ENCODE peak calls at places on chromosomes 2 and 18, in six cellular contexts. M, L, J, Q, I and B are unnamed samples.

GRCh38 chr2:159157361-159158045 is 129.0 kb downstream of the WDSUB1 start:
- DNase-seq in M (peak), L (no peak), J (no peak), Q (no peak), I (no peak), B (no peak)

GRCh38 chr2:100632021-100632420 is 69.2 kb downstream of the PDCL3 start:
- DNase-seq in M (no peak), L (no peak), J (no peak), Q (no peak), I (no peak), B (no peak)

GRCh38 chr18:79942211-79942610 is 9.2 kb downstream of the SLC66A2 start:
- DNase-seq in M (no peak), L (peak), J (no peak), Q (no peak), I (no peak), B (peak)

GRCh38 chr2:11930211-11930761 is 183.9 kb downstream of the LPIN1 start:
- DNase-seq in M (no peak), L (no peak), J (no peak), Q (peak), I (peak), B (no peak)

GRCh38 chr2:145687445-145688104 is 1167.7 kb upstream of the ZEB2 start:
- DNase-seq in M (no peak), L (no peak), J (no peak), Q (no peak), I (no peak), B (no peak)

GRCh38 chr2:12507295-12507694 is 209.4 kb upstream of the TRIB2 start:
- DNase-seq in M (no peak), L (no peak), J (no peak), Q (no peak), I (no peak), B (peak)

GRCh38 chr18:48674198-48674721 is 135.4 kb downstream of the CTIF start:
- DNase-seq in M (no peak), L (peak), J (no peak), Q (peak), I (no peak), B (no peak)

GRCh38 chr18:741931-742512 is 29.6 kb upstream of the ENOSF1 start:
- DNase-seq in M (no peak), L (no peak), J (no peak), Q (no peak), I (peak), B (no peak)

GRCh38 chr18:37339701-37340215 is 225.8 kb downstream of the CELF4 start:
- DNase-seq in M (no peak), L (no peak), J (no peak), Q (no peak), I (no peak), B (no peak)

GRCh38 chr18:68713131-68713530 is 1.8 kb downstream of the TMX3 start:
- DNase-seq in M (no peak), L (no peak), J (no peak), Q (no peak), I (peak), B (no peak)

GRCh38 chr2:226760412-226761194 is 39.0 kb downstream of the IRS1 start:
- DNase-seq in M (no peak), L (no peak), J (no peak), Q (no peak), I (no peak), B (no peak)

GRCh38 chr2:218482651-218483050 is 63.7 kb downstream of the VIL1 start:
- DNase-seq in M (no peak), L (no peak), J (no peak), Q (no peak), I (no peak), B (no peak)

GRCh38 chr2:147101906-147102790 is 742.7 kb upstream of the ACVR2A start:
- DNase-seq in M (no peak), L (no peak), J (no peak), Q (no peak), I (no peak), B (no peak)

GRCh38 chr2:20815216-20815615 is 7.7 kb downstream of the LDAH start:
- DNase-seq in M (no peak), L (no peak), J (no peak), Q (no peak), I (no peak), B (no peak)

GRCh38 chr2:85131116-85131515 is 2.1 kb upstream of the TCF7L1 start:
- DNase-seq in M (no peak), L (no peak), J (no peak), Q (peak), I (peak), B (no peak)

GRCh38 chr18:24726727-24727539 is 266.5 kb downstream of the HRH4 start:
- DNase-seq in M (peak), L (peak), J (peak), Q (peak), I (peak), B (no peak)

GRCh38 chr2:64837116-64837704 is 152.0 kb upstream of the SLC1A4 start:
- DNase-seq in M (no peak), L (no peak), J (no peak), Q (no peak), I (peak), B (no peak)

GRCh38 chr18:58298251-58299134 is 254.5 kb downstream of the NEDD4L start:
- DNase-seq in M (no peak), L (no peak), J (no peak), Q (no peak), I (no peak), B (no peak)

GRCh38 chr2:98086491-98087446 is at the start of gene VWA3B:
- DNase-seq in M (peak), L (peak), J (peak), Q (peak), I (peak), B (peak)

DNA sequence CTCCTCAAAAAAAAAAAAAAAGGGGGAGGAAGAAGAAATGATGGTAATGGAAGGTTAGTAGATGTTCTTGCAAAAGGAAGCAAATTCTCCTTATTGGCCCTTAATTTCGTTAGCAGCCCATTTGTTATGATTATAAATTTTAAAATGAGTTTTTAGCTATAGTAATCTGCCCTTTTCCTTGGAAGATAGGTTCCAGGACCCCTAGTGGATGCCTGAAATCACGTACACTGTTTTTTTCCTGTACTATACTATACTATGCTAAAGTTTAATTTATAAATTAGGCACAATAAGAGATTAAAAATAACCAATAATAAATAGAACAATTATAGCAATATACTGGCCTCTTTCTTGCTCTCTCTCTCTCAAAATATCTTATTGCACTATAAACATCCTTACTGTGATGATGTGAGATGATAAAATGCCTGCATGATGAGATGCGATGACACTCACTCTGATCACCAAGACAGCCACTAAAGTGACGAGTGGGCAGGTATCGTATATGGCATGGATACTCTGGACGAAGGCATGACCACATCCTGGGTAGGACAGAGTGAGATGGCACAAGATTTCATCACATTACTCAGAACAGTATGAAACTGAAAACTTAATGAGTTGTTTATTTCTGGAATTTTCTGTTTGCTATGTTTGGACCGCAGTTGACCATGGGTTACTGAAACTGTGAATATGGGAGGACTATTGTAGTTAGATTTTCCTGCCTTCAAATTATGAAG is 87.2 kb downstream of the KCTD18 start:
- DNase-seq in M (no peak), L (no peak), J (no peak), Q (no peak), I (no peak), B (no peak)
- TF ChIP-seq CTCF in M (no peak), L (no peak), J (no peak), Q (no peak), I (no peak), B (no peak)

GRCh38 chr2:207108440-207108839 is 57.3 kb downstream of the KLF7 start:
- DNase-seq in M (no peak), L (no peak), J (no peak), Q (no peak), I (no peak), B (no peak)

GRCh38 chr2:207107120-207107519 is 58.6 kb downstream of the KLF7 start:
- DNase-seq in M (no peak), L (no peak), J (no peak), Q (no peak), I (no peak), B (no peak)

GRCh38 chr2:207101984-207102383 is 63.8 kb downstream of the KLF7 start:
- DNase-seq in M (no peak), L (no peak), J (no peak), Q (no peak), I (no peak), B (no peak)

GRCh38 chr2:207107551-207107950 is 58.2 kb downstream of the KLF7 start:
- DNase-seq in M (no peak), L (no peak), J (no peak), Q (no peak), I (no peak), B (no peak)

GRCh38 chr2:207103132-207103531 is 62.6 kb downstream of the KLF7 start:
- DNase-seq in M (no peak), L (no peak), J (no peak), Q (no peak), I (no peak), B (no peak)
- TF ChIP-seq CTCF in M (no peak), L (no peak), J (no peak), Q (no peak), I (no peak), B (no peak)

DNA sequence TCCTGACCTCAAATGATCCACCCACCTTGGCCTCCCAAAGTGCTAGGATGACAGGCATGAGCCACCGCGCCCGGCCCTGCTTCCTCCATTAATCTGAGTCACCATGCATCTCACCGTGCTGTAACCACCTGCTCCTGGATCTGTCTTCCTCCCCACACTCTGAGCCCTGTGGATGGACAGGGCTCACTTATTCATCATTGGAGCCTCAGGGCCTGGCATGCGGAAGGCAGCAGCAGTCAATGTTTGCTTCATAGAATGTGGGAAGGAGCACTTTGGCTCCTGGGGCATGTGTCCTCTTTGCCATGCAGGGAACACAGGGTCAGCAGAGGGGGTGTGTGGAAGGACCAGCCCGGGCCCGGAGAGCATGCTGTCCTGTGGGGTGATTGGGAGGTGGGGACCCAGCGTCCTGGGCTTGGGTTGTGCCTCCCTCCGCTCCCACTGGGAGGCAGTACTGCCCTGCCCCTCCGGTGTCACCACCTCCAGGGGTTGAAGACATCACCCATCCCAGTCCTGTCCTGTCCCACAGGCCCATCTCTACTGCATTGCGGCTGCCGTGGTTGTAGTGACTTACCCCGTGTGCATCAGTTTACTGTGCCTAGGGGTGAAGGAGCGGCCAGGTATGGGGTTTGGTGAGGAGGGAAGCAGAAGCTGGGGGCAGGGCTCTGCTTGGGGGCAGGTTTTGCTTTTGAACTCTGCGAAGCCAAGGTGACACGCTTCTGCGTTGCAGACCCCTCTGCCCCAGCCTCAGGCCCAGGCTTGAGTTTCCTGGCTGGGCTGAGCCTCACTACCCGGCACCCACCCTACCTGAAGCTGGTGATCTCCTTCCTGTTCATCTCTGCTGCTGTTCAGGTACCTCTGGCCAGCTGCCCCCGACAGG is 11.5 kb downstream of the MFSD2B start:
- DNase-seq in M (no peak), L (no peak), J (no peak), Q (no peak), I (peak), B (no peak)
- TF ChIP-seq CTCF in M (no peak), L (no peak), J (no peak), Q (no peak), I (peak), B (no peak)

DNA sequence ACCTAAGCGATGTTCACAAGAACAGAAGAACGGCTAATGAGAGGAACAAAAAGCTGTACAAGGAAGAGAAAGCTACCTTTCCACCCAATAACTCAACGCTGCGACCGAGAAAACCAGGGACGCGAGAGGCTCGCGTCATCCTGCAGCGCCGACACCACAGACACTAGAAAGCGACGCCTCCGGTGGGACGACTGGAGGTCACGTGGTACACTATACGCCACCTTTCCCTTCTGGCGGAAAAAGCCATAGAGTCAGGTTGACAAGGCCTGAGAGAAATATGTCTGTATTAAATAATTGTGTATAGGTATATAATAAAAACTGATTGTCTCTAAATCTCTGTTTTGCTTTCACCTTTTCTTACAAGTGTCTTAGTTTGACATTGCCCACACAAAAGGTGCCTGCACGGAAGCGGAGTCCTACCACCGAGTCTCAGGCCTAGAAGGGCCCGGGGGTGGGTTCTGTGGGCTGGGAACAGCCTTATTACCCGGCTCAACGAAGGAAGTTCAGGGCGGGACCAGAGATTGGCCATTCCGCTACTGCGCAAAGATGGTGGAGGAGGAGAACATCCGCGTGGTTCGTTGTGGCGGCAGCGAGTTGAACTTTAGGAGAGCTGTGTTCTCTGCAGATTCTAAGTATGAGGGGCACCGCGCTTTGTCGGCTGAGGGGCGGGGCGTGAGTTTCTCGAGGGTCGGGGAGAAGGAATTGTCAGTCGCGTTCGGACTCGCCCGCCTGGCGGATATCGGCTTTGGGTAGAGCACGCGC is at the start of gene WDR75:
- DNase-seq in M (peak), L (peak), J (peak), Q (peak), I (peak), B (peak)
- TF ChIP-seq CTCF in M (no peak), L (no peak), J (no peak), Q (peak), I (no peak), B (no peak)

GRCh38 chr2:55965966-55966365 is 42.4 kb upstream of the EFEMP1 start:
- DNase-seq in M (no peak), L (no peak), J (no peak), Q (peak), I (no peak), B (no peak)
- TF ChIP-seq CTCF in M (no peak), L (no peak), J (no peak), Q (no peak), I (no peak), B (no peak)

GRCh38 chr2:216877085-216877484 is 17.2 kb upstream of the TNP1 start:
- DNase-seq in M (no peak), L (no peak), J (no peak), Q (no peak), I (no peak), B (no peak)
- TF ChIP-seq CTCF in M (no peak), L (no peak), J (no peak), Q (no peak), I (peak), B (no peak)